ENCODE peak calls at places on chromosomes 3 and 15, in ten cellular contexts. One of them, this sample, is unnamed.

GRCh38 chr15:40825661-40826088 is 2.8 kb downstream of the PPP1R14D start:
- DNase-seq in stimulated activated CD8-positive, alpha-beta memory T cell treated with anti-CD3 and anti-CD28 coated beads, Interleukin-15, amount 100 ng/mL, for 24 hours: no peak
- DNase-seq in GDM1: no peak
- DNase-seq in heart left ventricle: no peak
- DNase-seq in A172: peak
- DNase-seq in uterus: no peak
- DNase-seq in mucosa of gallbladder: no peak
- DNase-seq in activated CD4-positive, alpha-beta T cell treated with anti-CD3 and anti-CD28 coated beads, Interleukin-2, amount 50 U/mL, for 1 hour: no peak
- DNase-seq in GM18507: no peak
- DNase-seq in CD4-positive, alpha-beta T cell: no peak
- DNase-seq in this sample: no peak

GRCh38 chr3:49703443-49703927 is 14.1 kb downstream of the RNF123 start:
- DNase-seq in uterus: peak
- DNase-seq in activated CD4-positive, alpha-beta T cell treated with anti-CD3 and anti-CD28 coated beads, Interleukin-2, amount 50 U/mL, for 1 hour: peak
- DNase-seq in mucosa of gallbladder: peak
- DNase-seq in GM18507: peak
- DNase-seq in heart left ventricle: no peak
- DNase-seq in stimulated activated CD8-positive, alpha-beta memory T cell treated with anti-CD3 and anti-CD28 coated beads, Interleukin-15, amount 100 ng/mL, for 24 hours: no peak
- DNase-seq in A172: peak
- DNase-seq in GDM1: peak
- DNase-seq in CD4-positive, alpha-beta T cell: peak
- DNase-seq in this sample: peak

GRCh38 chr15:51494411-51495314 is 127.9 kb downstream of the DMXL2 start:
- DNase-seq in activated CD4-positive, alpha-beta T cell treated with anti-CD3 and anti-CD28 coated beads, Interleukin-2, amount 50 U/mL, for 1 hour: no peak
- DNase-seq in GM18507: no peak
- DNase-seq in mucosa of gallbladder: no peak
- DNase-seq in GDM1: no peak
- DNase-seq in heart left ventricle: no peak
- DNase-seq in stimulated activated CD8-positive, alpha-beta memory T cell treated with anti-CD3 and anti-CD28 coated beads, Interleukin-15, amount 100 ng/mL, for 24 hours: no peak
- DNase-seq in CD4-positive, alpha-beta T cell: no peak
- DNase-seq in A172: peak
- DNase-seq in uterus: no peak
- DNase-seq in this sample: no peak

GRCh38 chr15:40217166-40217785 is 21.6 kb upstream of the PAK6 start:
- DNase-seq in GDM1: peak
- DNase-seq in A172: peak
- DNase-seq in uterus: peak
- DNase-seq in activated CD4-positive, alpha-beta T cell treated with anti-CD3 and anti-CD28 coated beads, Interleukin-2, amount 50 U/mL, for 1 hour: peak
- DNase-seq in mucosa of gallbladder: peak
- DNase-seq in stimulated activated CD8-positive, alpha-beta memory T cell treated with anti-CD3 and anti-CD28 coated beads, Interleukin-15, amount 100 ng/mL, for 24 hours: no peak
- DNase-seq in GM18507: no peak
- DNase-seq in CD4-positive, alpha-beta T cell: peak
- DNase-seq in heart left ventricle: no peak
- DNase-seq in this sample: no peak

GRCh38 chr3:33001889-33002288 is 50.4 kb downstream of the CCR4 start:
- DNase-seq in GDM1: no peak
- DNase-seq in uterus: no peak
- DNase-seq in A172: no peak
- DNase-seq in activated CD4-positive, alpha-beta T cell treated with anti-CD3 and anti-CD28 coated beads, Interleukin-2, amount 50 U/mL, for 1 hour: no peak
- DNase-seq in heart left ventricle: no peak
- DNase-seq in stimulated activated CD8-positive, alpha-beta memory T cell treated with anti-CD3 and anti-CD28 coated beads, Interleukin-15, amount 100 ng/mL, for 24 hours: no peak
- DNase-seq in CD4-positive, alpha-beta T cell: no peak
- DNase-seq in GM18507: no peak
- DNase-seq in mucosa of gallbladder: no peak
- DNase-seq in this sample: no peak

GRCh38 chr3:32391643-32392529 is at the start of gene CMTM7:
- DNase-seq in CD4-positive, alpha-beta T cell: peak
- DNase-seq in GM18507: no peak
- DNase-seq in uterus: peak
- DNase-seq in GDM1: peak
- DNase-seq in stimulated activated CD8-positive, alpha-beta memory T cell treated with anti-CD3 and anti-CD28 coated beads, Interleukin-15, amount 100 ng/mL, for 24 hours: peak
- DNase-seq in A172: peak
- DNase-seq in activated CD4-positive, alpha-beta T cell treated with anti-CD3 and anti-CD28 coated beads, Interleukin-2, amount 50 U/mL, for 1 hour: peak
- DNase-seq in heart left ventricle: peak
- DNase-seq in mucosa of gallbladder: peak
- DNase-seq in this sample: peak

GRCh38 chr3:192215-192929 is 4.2 kb upstream of the CHL1 start:
- DNase-seq in uterus: no peak
- DNase-seq in CD4-positive, alpha-beta T cell: no peak
- DNase-seq in A172: no peak
- DNase-seq in mucosa of gallbladder: no peak
- DNase-seq in GM18507: no peak
- DNase-seq in heart left ventricle: no peak
- DNase-seq in stimulated activated CD8-positive, alpha-beta memory T cell treated with anti-CD3 and anti-CD28 coated beads, Interleukin-15, amount 100 ng/mL, for 24 hours: no peak
- DNase-seq in activated CD4-positive, alpha-beta T cell treated with anti-CD3 and anti-CD28 coated beads, Interleukin-2, amount 50 U/mL, for 1 hour: no peak
- DNase-seq in GDM1: no peak
- DNase-seq in this sample: no peak

GRCh38 chr3:159200176-159200575 is 398.3 kb downstream of the MFSD1 start:
- DNase-seq in GDM1: no peak
- DNase-seq in mucosa of gallbladder: no peak
- DNase-seq in stimulated activated CD8-positive, alpha-beta memory T cell treated with anti-CD3 and anti-CD28 coated beads, Interleukin-15, amount 100 ng/mL, for 24 hours: no peak
- DNase-seq in heart left ventricle: no peak
- DNase-seq in uterus: no peak
- DNase-seq in GM18507: no peak
- DNase-seq in activated CD4-positive, alpha-beta T cell treated with anti-CD3 and anti-CD28 coated beads, Interleukin-2, amount 50 U/mL, for 1 hour: no peak
- DNase-seq in CD4-positive, alpha-beta T cell: no peak
- DNase-seq in A172: peak
- DNase-seq in this sample: no peak

GRCh38 chr3:153852355-153852754 is 268.8 kb upstream of the ARHGEF26 start:
- DNase-seq in GM18507: no peak
- DNase-seq in activated CD4-positive, alpha-beta T cell treated with anti-CD3 and anti-CD28 coated beads, Interleukin-2, amount 50 U/mL, for 1 hour: no peak
- DNase-seq in heart left ventricle: no peak
- DNase-seq in GDM1: no peak
- DNase-seq in stimulated activated CD8-positive, alpha-beta memory T cell treated with anti-CD3 and anti-CD28 coated beads, Interleukin-15, amount 100 ng/mL, for 24 hours: no peak
- DNase-seq in uterus: no peak
- DNase-seq in CD4-positive, alpha-beta T cell: no peak
- DNase-seq in A172: no peak
- DNase-seq in mucosa of gallbladder: no peak
- DNase-seq in this sample: no peak

GRCh38 chr15:93298901-93299300 is 209.9 kb upstream of the RGMA start:
- DNase-seq in mucosa of gallbladder: peak
- DNase-seq in GM18507: no peak
- DNase-seq in CD4-positive, alpha-beta T cell: no peak
- DNase-seq in uterus: peak
- DNase-seq in stimulated activated CD8-positive, alpha-beta memory T cell treated with anti-CD3 and anti-CD28 coated beads, Interleukin-15, amount 100 ng/mL, for 24 hours: no peak
- DNase-seq in GDM1: no peak
- DNase-seq in activated CD4-positive, alpha-beta T cell treated with anti-CD3 and anti-CD28 coated beads, Interleukin-2, amount 50 U/mL, for 1 hour: no peak
- DNase-seq in A172: no peak
- DNase-seq in heart left ventricle: no peak
- DNase-seq in this sample: peak

GRCh38 chr3:128353361-128353965 is 113.2 kb downstream of the DNAJB8 start:
- DNase-seq in activated CD4-positive, alpha-beta T cell treated with anti-CD3 and anti-CD28 coated beads, Interleukin-2, amount 50 U/mL, for 1 hour: no peak
- DNase-seq in A172: no peak
- DNase-seq in heart left ventricle: no peak
- DNase-seq in mucosa of gallbladder: no peak
- DNase-seq in stimulated activated CD8-positive, alpha-beta memory T cell treated with anti-CD3 and anti-CD28 coated beads, Interleukin-15, amount 100 ng/mL, for 24 hours: no peak
- DNase-seq in uterus: no peak
- DNase-seq in GDM1: no peak
- DNase-seq in GM18507: no peak
- DNase-seq in CD4-positive, alpha-beta T cell: no peak
- DNase-seq in this sample: peak

GRCh38 chr3:49098429-49098828 is 4.6 kb upstream of the QRICH1 start:
- DNase-seq in heart left ventricle: no peak
- DNase-seq in CD4-positive, alpha-beta T cell: no peak
- DNase-seq in uterus: no peak
- DNase-seq in mucosa of gallbladder: no peak
- DNase-seq in A172: no peak
- DNase-seq in stimulated activated CD8-positive, alpha-beta memory T cell treated with anti-CD3 and anti-CD28 coated beads, Interleukin-15, amount 100 ng/mL, for 24 hours: no peak
- DNase-seq in GDM1: no peak
- DNase-seq in activated CD4-positive, alpha-beta T cell treated with anti-CD3 and anti-CD28 coated beads, Interleukin-2, amount 50 U/mL, for 1 hour: no peak
- DNase-seq in GM18507: no peak
- DNase-seq in this sample: peak

GRCh38 chr3:50192689-50193141 is 1.3 kb downstream of the GNAT1 start:
- DNase-seq in CD4-positive, alpha-beta T cell: peak
- DNase-seq in GDM1: peak
- DNase-seq in uterus: peak
- DNase-seq in GM18507: peak
- DNase-seq in activated CD4-positive, alpha-beta T cell treated with anti-CD3 and anti-CD28 coated beads, Interleukin-2, amount 50 U/mL, for 1 hour: peak
- DNase-seq in heart left ventricle: no peak
- DNase-seq in stimulated activated CD8-positive, alpha-beta memory T cell treated with anti-CD3 and anti-CD28 coated beads, Interleukin-15, amount 100 ng/mL, for 24 hours: peak
- DNase-seq in A172: peak
- DNase-seq in mucosa of gallbladder: peak
- DNase-seq in this sample: peak

GRCh38 chr3:139123377-139124095 is 78.8 kb upstream of the PRR23C start:
- DNase-seq in CD4-positive, alpha-beta T cell: no peak
- DNase-seq in A172: no peak
- DNase-seq in activated CD4-positive, alpha-beta T cell treated with anti-CD3 and anti-CD28 coated beads, Interleukin-2, amount 50 U/mL, for 1 hour: no peak
- DNase-seq in GM18507: no peak
- DNase-seq in uterus: no peak
- DNase-seq in mucosa of gallbladder: no peak
- DNase-seq in stimulated activated CD8-positive, alpha-beta memory T cell treated with anti-CD3 and anti-CD28 coated beads, Interleukin-15, amount 100 ng/mL, for 24 hours: no peak
- DNase-seq in heart left ventricle: no peak
- DNase-seq in GDM1: no peak
- DNase-seq in this sample: no peak

GRCh38 chr3:150384517-150385212 is 23.4 kb upstream of the TSC22D2 start:
- DNase-seq in activated CD4-positive, alpha-beta T cell treated with anti-CD3 and anti-CD28 coated beads, Interleukin-2, amount 50 U/mL, for 1 hour: peak
- DNase-seq in heart left ventricle: no peak
- DNase-seq in GDM1: peak
- DNase-seq in mucosa of gallbladder: peak
- DNase-seq in CD4-positive, alpha-beta T cell: peak
- DNase-seq in stimulated activated CD8-positive, alpha-beta memory T cell treated with anti-CD3 and anti-CD28 coated beads, Interleukin-15, amount 100 ng/mL, for 24 hours: no peak
- DNase-seq in A172: no peak
- DNase-seq in GM18507: peak
- DNase-seq in uterus: no peak
- DNase-seq in this sample: peak

GRCh38 chr15:80202016-80202315 is 49.2 kb downstream of the FAH start:
- DNase-seq in A172: no peak
- DNase-seq in GDM1: no peak
- DNase-seq in GM18507: no peak
- DNase-seq in heart left ventricle: no peak
- DNase-seq in CD4-positive, alpha-beta T cell: no peak
- DNase-seq in uterus: no peak
- DNase-seq in mucosa of gallbladder: peak
- DNase-seq in stimulated activated CD8-positive, alpha-beta memory T cell treated with anti-CD3 and anti-CD28 coated beads, Interleukin-15, amount 100 ng/mL, for 24 hours: no peak
- DNase-seq in activated CD4-positive, alpha-beta T cell treated with anti-CD3 and anti-CD28 coated beads, Interleukin-2, amount 50 U/mL, for 1 hour: no peak
- DNase-seq in this sample: no peak

GRCh38 chr15:83930813-83931212 is 276.9 kb downstream of the ADAMTSL3 start:
- DNase-seq in heart left ventricle: no peak
- DNase-seq in A172: no peak
- DNase-seq in stimulated activated CD8-positive, alpha-beta memory T cell treated with anti-CD3 and anti-CD28 coated beads, Interleukin-15, amount 100 ng/mL, for 24 hours: no peak
- DNase-seq in uterus: peak
- DNase-seq in activated CD4-positive, alpha-beta T cell treated with anti-CD3 and anti-CD28 coated beads, Interleukin-2, amount 50 U/mL, for 1 hour: no peak
- DNase-seq in CD4-positive, alpha-beta T cell: no peak
- DNase-seq in GM18507: no peak
- DNase-seq in GDM1: no peak
- DNase-seq in mucosa of gallbladder: no peak
- DNase-seq in this sample: no peak

GRCh38 chr3:123089611-123090301 is 22.9 kb downstream of the PDIA5 start:
- DNase-seq in mucosa of gallbladder: peak
- DNase-seq in stimulated activated CD8-positive, alpha-beta memory T cell treated with anti-CD3 and anti-CD28 coated beads, Interleukin-15, amount 100 ng/mL, for 24 hours: no peak
- DNase-seq in uterus: no peak
- DNase-seq in heart left ventricle: peak
- DNase-seq in A172: no peak
- DNase-seq in GM18507: no peak
- DNase-seq in CD4-positive, alpha-beta T cell: no peak
- DNase-seq in GDM1: no peak
- DNase-seq in activated CD4-positive, alpha-beta T cell treated with anti-CD3 and anti-CD28 coated beads, Interleukin-2, amount 50 U/mL, for 1 hour: no peak
- DNase-seq in this sample: peak

GRCh38 chr15:91067026-91067425 is 33.0 kb upstream of the SV2B start:
- DNase-seq in stimulated activated CD8-positive, alpha-beta memory T cell treated with anti-CD3 and anti-CD28 coated beads, Interleukin-15, amount 100 ng/mL, for 24 hours: no peak
- DNase-seq in GM18507: no peak
- DNase-seq in A172: peak
- DNase-seq in mucosa of gallbladder: no peak
- DNase-seq in CD4-positive, alpha-beta T cell: no peak
- DNase-seq in activated CD4-positive, alpha-beta T cell treated with anti-CD3 and anti-CD28 coated beads, Interleukin-2, amount 50 U/mL, for 1 hour: no peak
- DNase-seq in GDM1: no peak
- DNase-seq in heart left ventricle: no peak
- DNase-seq in uterus: no peak
- DNase-seq in this sample: no peak

GRCh38 chr15:78223396-78224023 is 10.9 kb downstream of the ACSBG1 start:
- DNase-seq in GDM1: no peak
- DNase-seq in mucosa of gallbladder: no peak
- DNase-seq in GM18507: no peak
- DNase-seq in heart left ventricle: peak
- DNase-seq in stimulated activated CD8-positive, alpha-beta memory T cell treated with anti-CD3 and anti-CD28 coated beads, Interleukin-15, amount 100 ng/mL, for 24 hours: no peak
- DNase-seq in CD4-positive, alpha-beta T cell: no peak
- DNase-seq in activated CD4-positive, alpha-beta T cell treated with anti-CD3 and anti-CD28 coated beads, Interleukin-2, amount 50 U/mL, for 1 hour: no peak
- DNase-seq in uterus: no peak
- DNase-seq in A172: no peak
- DNase-seq in this sample: peak

GRCh38 chr15:45253330-45253729 is 1.3 kb downstream of the SLC28A2 start:
- DNase-seq in GM18507: no peak
- DNase-seq in CD4-positive, alpha-beta T cell: no peak
- DNase-seq in stimulated activated CD8-positive, alpha-beta memory T cell treated with anti-CD3 and anti-CD28 coated beads, Interleukin-15, amount 100 ng/mL, for 24 hours: no peak
- DNase-seq in heart left ventricle: no peak
- DNase-seq in activated CD4-positive, alpha-beta T cell treated with anti-CD3 and anti-CD28 coated beads, Interleukin-2, amount 50 U/mL, for 1 hour: no peak
- DNase-seq in uterus: no peak
- DNase-seq in mucosa of gallbladder: no peak
- DNase-seq in GDM1: no peak
- DNase-seq in A172: no peak
- DNase-seq in this sample: no peak

GRCh38 chr3:5423076-5423475 is 235.6 kb downstream of the EDEM1 start:
- DNase-seq in uterus: no peak
- DNase-seq in stimulated activated CD8-positive, alpha-beta memory T cell treated with anti-CD3 and anti-CD28 coated beads, Interleukin-15, amount 100 ng/mL, for 24 hours: no peak
- DNase-seq in GM18507: no peak
- DNase-seq in mucosa of gallbladder: no peak
- DNase-seq in activated CD4-positive, alpha-beta T cell treated with anti-CD3 and anti-CD28 coated beads, Interleukin-2, amount 50 U/mL, for 1 hour: no peak
- DNase-seq in heart left ventricle: no peak
- DNase-seq in GDM1: no peak
- DNase-seq in A172: no peak
- DNase-seq in CD4-positive, alpha-beta T cell: no peak
- DNase-seq in this sample: no peak

GRCh38 chr15:91021516-91022074 is 799 bp downstream of the VPS33B start:
- DNase-seq in uterus: no peak
- DNase-seq in GDM1: no peak
- DNase-seq in CD4-positive, alpha-beta T cell: no peak
- DNase-seq in A172: peak
- DNase-seq in activated CD4-positive, alpha-beta T cell treated with anti-CD3 and anti-CD28 coated beads, Interleukin-2, amount 50 U/mL, for 1 hour: no peak
- DNase-seq in mucosa of gallbladder: no peak
- DNase-seq in heart left ventricle: no peak
- DNase-seq in stimulated activated CD8-positive, alpha-beta memory T cell treated with anti-CD3 and anti-CD28 coated beads, Interleukin-15, amount 100 ng/mL, for 24 hours: no peak
- DNase-seq in GM18507: no peak
- DNase-seq in this sample: no peak

GRCh38 chr3:9897408-9898372 is 5.0 kb upstream of the IL17RE start:
- DNase-seq in A172: peak
- DNase-seq in GM18507: no peak
- DNase-seq in GDM1: no peak
- DNase-seq in activated CD4-positive, alpha-beta T cell treated with anti-CD3 and anti-CD28 coated beads, Interleukin-2, amount 50 U/mL, for 1 hour: no peak
- DNase-seq in CD4-positive, alpha-beta T cell: no peak
- DNase-seq in stimulated activated CD8-positive, alpha-beta memory T cell treated with anti-CD3 and anti-CD28 coated beads, Interleukin-15, amount 100 ng/mL, for 24 hours: no peak
- DNase-seq in mucosa of gallbladder: peak
- DNase-seq in heart left ventricle: no peak
- DNase-seq in uterus: no peak
- DNase-seq in this sample: no peak

GRCh38 chr3:45123841-45124269 is 22.3 kb downstream of the CDCP1 start:
- DNase-seq in CD4-positive, alpha-beta T cell: no peak
- DNase-seq in A172: peak
- DNase-seq in stimulated activated CD8-positive, alpha-beta memory T cell treated with anti-CD3 and anti-CD28 coated beads, Interleukin-15, amount 100 ng/mL, for 24 hours: no peak
- DNase-seq in heart left ventricle: no peak
- DNase-seq in GM18507: no peak
- DNase-seq in GDM1: no peak
- DNase-seq in activated CD4-positive, alpha-beta T cell treated with anti-CD3 and anti-CD28 coated beads, Interleukin-2, amount 50 U/mL, for 1 hour: no peak
- DNase-seq in uterus: peak
- DNase-seq in mucosa of gallbladder: no peak
- DNase-seq in this sample: no peak

GRCh38 chr3:69115731-69116130 is 6.7 kb downstream of the LMOD3 start:
- DNase-seq in GM18507: no peak
- DNase-seq in GDM1: no peak
- DNase-seq in stimulated activated CD8-positive, alpha-beta memory T cell treated with anti-CD3 and anti-CD28 coated beads, Interleukin-15, amount 100 ng/mL, for 24 hours: no peak
- DNase-seq in activated CD4-positive, alpha-beta T cell treated with anti-CD3 and anti-CD28 coated beads, Interleukin-2, amount 50 U/mL, for 1 hour: no peak
- DNase-seq in CD4-positive, alpha-beta T cell: no peak
- DNase-seq in mucosa of gallbladder: no peak
- DNase-seq in uterus: no peak
- DNase-seq in A172: no peak
- DNase-seq in heart left ventricle: no peak
- DNase-seq in this sample: no peak

GRCh38 chr15:92714071-92714456 is 58.5 kb upstream of the FAM174B start:
- DNase-seq in uterus: no peak
- DNase-seq in GM18507: no peak
- DNase-seq in heart left ventricle: no peak
- DNase-seq in mucosa of gallbladder: no peak
- DNase-seq in GDM1: peak
- DNase-seq in CD4-positive, alpha-beta T cell: peak
- DNase-seq in activated CD4-positive, alpha-beta T cell treated with anti-CD3 and anti-CD28 coated beads, Interleukin-2, amount 50 U/mL, for 1 hour: no peak
- DNase-seq in stimulated activated CD8-positive, alpha-beta memory T cell treated with anti-CD3 and anti-CD28 coated beads, Interleukin-15, amount 100 ng/mL, for 24 hours: no peak
- DNase-seq in A172: peak
- DNase-seq in this sample: no peak

GRCh38 chr3:16884084-16884747 is 539 bp upstream of the PLCL2 start:
- DNase-seq in A172: no peak
- DNase-seq in GM18507: peak
- DNase-seq in stimulated activated CD8-positive, alpha-beta memory T cell treated with anti-CD3 and anti-CD28 coated beads, Interleukin-15, amount 100 ng/mL, for 24 hours: peak
- DNase-seq in uterus: peak
- DNase-seq in mucosa of gallbladder: peak
- DNase-seq in GDM1: peak
- DNase-seq in heart left ventricle: peak
- DNase-seq in activated CD4-positive, alpha-beta T cell treated with anti-CD3 and anti-CD28 coated beads, Interleukin-2, amount 50 U/mL, for 1 hour: peak
- DNase-seq in CD4-positive, alpha-beta T cell: peak
- DNase-seq in this sample: peak

This sample was measured in lower lobe of right lung.